ENCODE peak calls at places on chromosomes 3 and 15, in eight cellular contexts. Q, F, B, D, C, N, P and R are unnamed samples.

GRCh38 chr3:114585687-114586086 is 291.9 kb downstream of the TIGIT start:
- DNase-seq in Q (no peak), F (no peak), B (no peak), D (no peak), C (no peak), N (no peak), P (no peak), R (no peak)

GRCh38 chr3:110094002-110094401 is 756.7 kb upstream of the DPPA4 start:
- DNase-seq in Q (no peak), F (no peak), B (no peak), D (no peak), C (no peak), N (no peak), P (no peak), R (no peak)

GRCh38 chr3:56131976-56132590 is 336.2 kb downstream of the ERC2 start:
- DNase-seq in Q (no peak), F (peak), B (peak), D (no peak), C (no peak), N (peak), P (no peak), R (no peak)

GRCh38 chr3:47522082-47522987 is 8.8 kb upstream of the ELP6 start:
- DNase-seq in Q (peak), F (peak), B (peak), D (peak), C (peak), N (peak), P (peak), R (peak)

GRCh38 chr3:79477242-79477641 is 290.6 kb downstream of the ROBO1 start:
- DNase-seq in Q (no peak), F (no peak), B (no peak), D (no peak), C (no peak), N (no peak), P (no peak), R (no peak)

GRCh38 chr15:26561994-26562730 is 210.7 kb downstream of the GABRB3 start:
- DNase-seq in Q (no peak), F (no peak), B (no peak), D (no peak), C (no peak), N (no peak), P (no peak), R (peak)

GRCh38 chr3:135135445-135135844 is 340.4 kb downstream of the EPHB1 start:
- DNase-seq in Q (no peak), F (no peak), B (no peak), D (no peak), C (no peak), N (no peak), P (no peak), R (no peak)

GRCh38 chr3:138260636-138261035 is 69.0 kb downstream of the NME9 start:
- DNase-seq in Q (no peak), F (no peak), B (no peak), D (no peak), C (no peak), N (no peak), P (no peak), R (no peak)